ENCODE peak calls at places on chromosomes 13 and 19, in nine cellular contexts. One of them, this sample, is unnamed.

GRCh38 chr13:43664700-43665191 is 122.0 kb downstream of the ENOX1 start:
- DNase-seq in effector memory CD4-positive, alpha-beta T cell: no peak
- DNase-seq in tibial nerve: no peak
- DNase-seq in kidney tubule cell: peak; percentile 81
- DNase-seq in stimulated activated CD8-positive, alpha-beta memory T cell treated with anti-CD3 and anti-CD28 coated beads, Interleukin-4, amount 100 ng/mL, for 1 hour: no peak
- DNase-seq in RPMI8226: no peak
- DNase-seq in C1 segment of cervical spinal cord: no peak
- DNase-seq in activated CD4-positive, alpha-beta T cell treated with anti-CD3 and anti-CD28 coated beads, Interleukin-2, amount 50 U/mL, for 1 hour: no peak
- DNase-seq in left lobe of liver: no peak
- DNase-seq in this sample: peak; percentile 55

GRCh38 chr13:101053289-101053688 is 363.0 kb downstream of the NALCN start:
- DNase-seq in RPMI8226: no peak
- DNase-seq in C1 segment of cervical spinal cord: no peak
- DNase-seq in activated CD4-positive, alpha-beta T cell treated with anti-CD3 and anti-CD28 coated beads, Interleukin-2, amount 50 U/mL, for 1 hour: no peak
- DNase-seq in tibial nerve: no peak
- DNase-seq in effector memory CD4-positive, alpha-beta T cell: no peak
- DNase-seq in stimulated activated CD8-positive, alpha-beta memory T cell treated with anti-CD3 and anti-CD28 coated beads, Interleukin-4, amount 100 ng/mL, for 1 hour: no peak
- DNase-seq in left lobe of liver: no peak
- DNase-seq in kidney tubule cell: no peak
- DNase-seq in this sample: no peak

GRCh38 chr13:112928958-112929777 is 39.8 kb upstream of the MCF2L start:
- DNase-seq in C1 segment of cervical spinal cord: no peak
- DNase-seq in activated CD4-positive, alpha-beta T cell treated with anti-CD3 and anti-CD28 coated beads, Interleukin-2, amount 50 U/mL, for 1 hour: no peak
- DNase-seq in left lobe of liver: peak; percentile 89
- DNase-seq in tibial nerve: no peak
- DNase-seq in effector memory CD4-positive, alpha-beta T cell: no peak
- DNase-seq in kidney tubule cell: peak; percentile 42
- DNase-seq in stimulated activated CD8-positive, alpha-beta memory T cell treated with anti-CD3 and anti-CD28 coated beads, Interleukin-4, amount 100 ng/mL, for 1 hour: no peak
- DNase-seq in RPMI8226: peak; percentile 35
- DNase-seq in this sample: no peak

GRCh38 chr19:38606131-38606530 is 11.6 kb downstream of the MAP4K1 start:
- DNase-seq in C1 segment of cervical spinal cord: no peak
- DNase-seq in kidney tubule cell: no peak
- DNase-seq in stimulated activated CD8-positive, alpha-beta memory T cell treated with anti-CD3 and anti-CD28 coated beads, Interleukin-4, amount 100 ng/mL, for 1 hour: no peak
- DNase-seq in tibial nerve: no peak
- DNase-seq in left lobe of liver: no peak
- DNase-seq in RPMI8226: no peak
- DNase-seq in activated CD4-positive, alpha-beta T cell treated with anti-CD3 and anti-CD28 coated beads, Interleukin-2, amount 50 U/mL, for 1 hour: no peak
- DNase-seq in effector memory CD4-positive, alpha-beta T cell: no peak
- DNase-seq in this sample: no peak

GRCh38 chr13:30735025-30735967 is at the start of gene ALOX5AP:
- DNase-seq in stimulated activated CD8-positive, alpha-beta memory T cell treated with anti-CD3 and anti-CD28 coated beads, Interleukin-4, amount 100 ng/mL, for 1 hour: no peak
- DNase-seq in kidney tubule cell: no peak
- DNase-seq in left lobe of liver: no peak
- DNase-seq in C1 segment of cervical spinal cord: no peak
- DNase-seq in RPMI8226: peak; percentile 76
- DNase-seq in activated CD4-positive, alpha-beta T cell treated with anti-CD3 and anti-CD28 coated beads, Interleukin-2, amount 50 U/mL, for 1 hour: peak; percentile 27
- DNase-seq in tibial nerve: no peak
- DNase-seq in effector memory CD4-positive, alpha-beta T cell: no peak
- DNase-seq in this sample: no peak

GRCh38 chr13:47890146-47890814 is 110.8 kb downstream of the SUCLA2 start:
- DNase-seq in stimulated activated CD8-positive, alpha-beta memory T cell treated with anti-CD3 and anti-CD28 coated beads, Interleukin-4, amount 100 ng/mL, for 1 hour: no peak
- DNase-seq in tibial nerve: no peak
- DNase-seq in RPMI8226: no peak
- DNase-seq in kidney tubule cell: no peak
- DNase-seq in effector memory CD4-positive, alpha-beta T cell: no peak
- DNase-seq in left lobe of liver: no peak
- DNase-seq in activated CD4-positive, alpha-beta T cell treated with anti-CD3 and anti-CD28 coated beads, Interleukin-2, amount 50 U/mL, for 1 hour: no peak
- DNase-seq in C1 segment of cervical spinal cord: no peak
- DNase-seq in this sample: no peak

GRCh38 chr13:29516880-29517279 is 78.6 kb downstream of the SLC7A1 start:
- DNase-seq in C1 segment of cervical spinal cord: no peak
- DNase-seq in effector memory CD4-positive, alpha-beta T cell: no peak
- DNase-seq in stimulated activated CD8-positive, alpha-beta memory T cell treated with anti-CD3 and anti-CD28 coated beads, Interleukin-4, amount 100 ng/mL, for 1 hour: no peak
- DNase-seq in left lobe of liver: no peak
- DNase-seq in RPMI8226: no peak
- DNase-seq in kidney tubule cell: no peak
- DNase-seq in activated CD4-positive, alpha-beta T cell treated with anti-CD3 and anti-CD28 coated beads, Interleukin-2, amount 50 U/mL, for 1 hour: no peak
- DNase-seq in tibial nerve: no peak
- DNase-seq in this sample: no peak

GRCh38 chr19:15332311-15332996 is at the start of gene BRD4:
- DNase-seq in effector memory CD4-positive, alpha-beta T cell: peak; percentile 64
- DNase-seq in stimulated activated CD8-positive, alpha-beta memory T cell treated with anti-CD3 and anti-CD28 coated beads, Interleukin-4, amount 100 ng/mL, for 1 hour: peak; percentile 38
- DNase-seq in activated CD4-positive, alpha-beta T cell treated with anti-CD3 and anti-CD28 coated beads, Interleukin-2, amount 50 U/mL, for 1 hour: peak; percentile 71
- DNase-seq in kidney tubule cell: peak; percentile 77
- DNase-seq in left lobe of liver: peak; percentile 75
- DNase-seq in C1 segment of cervical spinal cord: peak; percentile 78
- DNase-seq in tibial nerve: peak; percentile 47
- DNase-seq in RPMI8226: peak; percentile 83
- DNase-seq in this sample: no peak

GRCh38 chr19:31152906-31153305 is 196.3 kb downstream of the TSHZ3 start:
- DNase-seq in tibial nerve: no peak
- DNase-seq in stimulated activated CD8-positive, alpha-beta memory T cell treated with anti-CD3 and anti-CD28 coated beads, Interleukin-4, amount 100 ng/mL, for 1 hour: no peak
- DNase-seq in kidney tubule cell: peak; percentile 25
- DNase-seq in left lobe of liver: no peak
- DNase-seq in activated CD4-positive, alpha-beta T cell treated with anti-CD3 and anti-CD28 coated beads, Interleukin-2, amount 50 U/mL, for 1 hour: no peak
- DNase-seq in effector memory CD4-positive, alpha-beta T cell: no peak
- DNase-seq in C1 segment of cervical spinal cord: no peak
- DNase-seq in RPMI8226: no peak
- DNase-seq in this sample: no peak

GRCh38 chr19:21022996-21023395 is 2.5 kb downstream of the ZNF430 start:
- DNase-seq in left lobe of liver: no peak
- DNase-seq in kidney tubule cell: peak; percentile 76
- DNase-seq in stimulated activated CD8-positive, alpha-beta memory T cell treated with anti-CD3 and anti-CD28 coated beads, Interleukin-4, amount 100 ng/mL, for 1 hour: no peak
- DNase-seq in RPMI8226: no peak
- DNase-seq in activated CD4-positive, alpha-beta T cell treated with anti-CD3 and anti-CD28 coated beads, Interleukin-2, amount 50 U/mL, for 1 hour: no peak
- DNase-seq in effector memory CD4-positive, alpha-beta T cell: no peak
- DNase-seq in tibial nerve: no peak
- DNase-seq in C1 segment of cervical spinal cord: no peak
- DNase-seq in this sample: peak; percentile 19

GRCh38 chr13:79194272-79194671 is 211.8 kb downstream of the RBM26 start:
- DNase-seq in C1 segment of cervical spinal cord: no peak
- DNase-seq in left lobe of liver: no peak
- DNase-seq in stimulated activated CD8-positive, alpha-beta memory T cell treated with anti-CD3 and anti-CD28 coated beads, Interleukin-4, amount 100 ng/mL, for 1 hour: no peak
- DNase-seq in RPMI8226: peak; percentile 58
- DNase-seq in effector memory CD4-positive, alpha-beta T cell: peak; percentile 5
- DNase-seq in kidney tubule cell: no peak
- DNase-seq in activated CD4-positive, alpha-beta T cell treated with anti-CD3 and anti-CD28 coated beads, Interleukin-2, amount 50 U/mL, for 1 hour: no peak
- DNase-seq in tibial nerve: no peak
- DNase-seq in this sample: no peak

GRCh38 chr19:41367848-41368301 is 3.9 kb upstream of the B9D2 start:
- DNase-seq in activated CD4-positive, alpha-beta T cell treated with anti-CD3 and anti-CD28 coated beads, Interleukin-2, amount 50 U/mL, for 1 hour: no peak
- DNase-seq in effector memory CD4-positive, alpha-beta T cell: no peak
- DNase-seq in left lobe of liver: no peak
- DNase-seq in stimulated activated CD8-positive, alpha-beta memory T cell treated with anti-CD3 and anti-CD28 coated beads, Interleukin-4, amount 100 ng/mL, for 1 hour: no peak
- DNase-seq in tibial nerve: no peak
- DNase-seq in C1 segment of cervical spinal cord: no peak
- DNase-seq in RPMI8226: no peak
- DNase-seq in kidney tubule cell: peak; percentile 94
- DNase-seq in this sample: peak; percentile 91

GRCh38 chr13:75533866-75534265 is 3.8 kb downstream of the COMMD6 start:
- DNase-seq in effector memory CD4-positive, alpha-beta T cell: no peak
- DNase-seq in kidney tubule cell: peak; percentile 61
- DNase-seq in activated CD4-positive, alpha-beta T cell treated with anti-CD3 and anti-CD28 coated beads, Interleukin-2, amount 50 U/mL, for 1 hour: no peak
- DNase-seq in left lobe of liver: no peak
- DNase-seq in tibial nerve: no peak
- DNase-seq in RPMI8226: no peak
- DNase-seq in stimulated activated CD8-positive, alpha-beta memory T cell treated with anti-CD3 and anti-CD28 coated beads, Interleukin-4, amount 100 ng/mL, for 1 hour: no peak
- DNase-seq in C1 segment of cervical spinal cord: no peak
- DNase-seq in this sample: no peak

GRCh38 chr19:45500918-45501729 is 2.9 kb downstream of the PPM1N start:
- DNase-seq in RPMI8226: no peak
- DNase-seq in tibial nerve: no peak
- DNase-seq in activated CD4-positive, alpha-beta T cell treated with anti-CD3 and anti-CD28 coated beads, Interleukin-2, amount 50 U/mL, for 1 hour: no peak
- DNase-seq in stimulated activated CD8-positive, alpha-beta memory T cell treated with anti-CD3 and anti-CD28 coated beads, Interleukin-4, amount 100 ng/mL, for 1 hour: no peak
- DNase-seq in effector memory CD4-positive, alpha-beta T cell: no peak
- DNase-seq in left lobe of liver: no peak
- DNase-seq in C1 segment of cervical spinal cord: no peak
- DNase-seq in kidney tubule cell: no peak
- DNase-seq in this sample: no peak

GRCh38 chr19:29528350-29528945 is 2.7 kb downstream of the VSTM2B start:
- DNase-seq in left lobe of liver: no peak
- DNase-seq in C1 segment of cervical spinal cord: peak; percentile 71
- DNase-seq in stimulated activated CD8-positive, alpha-beta memory T cell treated with anti-CD3 and anti-CD28 coated beads, Interleukin-4, amount 100 ng/mL, for 1 hour: no peak
- DNase-seq in effector memory CD4-positive, alpha-beta T cell: peak; percentile 3
- DNase-seq in tibial nerve: peak; percentile 39
- DNase-seq in kidney tubule cell: peak; percentile 73
- DNase-seq in RPMI8226: peak; percentile 75
- DNase-seq in activated CD4-positive, alpha-beta T cell treated with anti-CD3 and anti-CD28 coated beads, Interleukin-2, amount 50 U/mL, for 1 hour: peak; percentile 25
- DNase-seq in this sample: peak; percentile 5

GRCh38 chr13:97274782-97275252 is 52.7 kb downstream of the MBNL2 start:
- DNase-seq in tibial nerve: no peak
- DNase-seq in stimulated activated CD8-positive, alpha-beta memory T cell treated with anti-CD3 and anti-CD28 coated beads, Interleukin-4, amount 100 ng/mL, for 1 hour: no peak
- DNase-seq in kidney tubule cell: peak; percentile 77
- DNase-seq in effector memory CD4-positive, alpha-beta T cell: no peak
- DNase-seq in activated CD4-positive, alpha-beta T cell treated with anti-CD3 and anti-CD28 coated beads, Interleukin-2, amount 50 U/mL, for 1 hour: no peak
- DNase-seq in RPMI8226: no peak
- DNase-seq in C1 segment of cervical spinal cord: no peak
- DNase-seq in left lobe of liver: no peak
- DNase-seq in this sample: peak; percentile 73

GRCh38 chr19:13781547-13781946 is 7.3 kb downstream of the C19orf53 start:
- DNase-seq in RPMI8226: no peak
- DNase-seq in activated CD4-positive, alpha-beta T cell treated with anti-CD3 and anti-CD28 coated beads, Interleukin-2, amount 50 U/mL, for 1 hour: no peak
- DNase-seq in kidney tubule cell: peak; percentile 62
- DNase-seq in left lobe of liver: no peak
- DNase-seq in C1 segment of cervical spinal cord: no peak
- DNase-seq in effector memory CD4-positive, alpha-beta T cell: no peak
- DNase-seq in stimulated activated CD8-positive, alpha-beta memory T cell treated with anti-CD3 and anti-CD28 coated beads, Interleukin-4, amount 100 ng/mL, for 1 hour: no peak
- DNase-seq in tibial nerve: peak; percentile 75
- DNase-seq in this sample: no peak

GRCh38 chr13:65966991-65967451 is 1263.1 kb downstream of the PCDH9 start:
- DNase-seq in left lobe of liver: no peak
- DNase-seq in kidney tubule cell: peak; percentile 73
- DNase-seq in RPMI8226: peak; percentile 11
- DNase-seq in C1 segment of cervical spinal cord: no peak
- DNase-seq in stimulated activated CD8-positive, alpha-beta memory T cell treated with anti-CD3 and anti-CD28 coated beads, Interleukin-4, amount 100 ng/mL, for 1 hour: no peak
- DNase-seq in activated CD4-positive, alpha-beta T cell treated with anti-CD3 and anti-CD28 coated beads, Interleukin-2, amount 50 U/mL, for 1 hour: no peak
- DNase-seq in effector memory CD4-positive, alpha-beta T cell: no peak
- DNase-seq in tibial nerve: no peak
- DNase-seq in this sample: no peak

GRCh38 chr19:55699221-55699620 is 24.2 kb downstream of the EPN1 start:
- DNase-seq in tibial nerve: no peak
- DNase-seq in kidney tubule cell: no peak
- DNase-seq in C1 segment of cervical spinal cord: no peak
- DNase-seq in stimulated activated CD8-positive, alpha-beta memory T cell treated with anti-CD3 and anti-CD28 coated beads, Interleukin-4, amount 100 ng/mL, for 1 hour: no peak
- DNase-seq in RPMI8226: no peak
- DNase-seq in effector memory CD4-positive, alpha-beta T cell: no peak
- DNase-seq in left lobe of liver: peak; percentile 29
- DNase-seq in activated CD4-positive, alpha-beta T cell treated with anti-CD3 and anti-CD28 coated beads, Interleukin-2, amount 50 U/mL, for 1 hour: no peak
- DNase-seq in this sample: no peak

GRCh38 chr13:97091202-97091601 is 96.9 kb upstream of the OXGR1 start:
- DNase-seq in effector memory CD4-positive, alpha-beta T cell: no peak
- DNase-seq in tibial nerve: no peak
- DNase-seq in RPMI8226: no peak
- DNase-seq in C1 segment of cervical spinal cord: no peak
- DNase-seq in activated CD4-positive, alpha-beta T cell treated with anti-CD3 and anti-CD28 coated beads, Interleukin-2, amount 50 U/mL, for 1 hour: no peak
- DNase-seq in kidney tubule cell: no peak
- DNase-seq in left lobe of liver: no peak
- DNase-seq in stimulated activated CD8-positive, alpha-beta memory T cell treated with anti-CD3 and anti-CD28 coated beads, Interleukin-4, amount 100 ng/mL, for 1 hour: no peak
- DNase-seq in this sample: no peak

GRCh38 chr13:107545946-107546502 is 669.3 kb downstream of the LIG4 start:
- DNase-seq in kidney tubule cell: no peak
- DNase-seq in C1 segment of cervical spinal cord: no peak
- DNase-seq in RPMI8226: no peak
- DNase-seq in activated CD4-positive, alpha-beta T cell treated with anti-CD3 and anti-CD28 coated beads, Interleukin-2, amount 50 U/mL, for 1 hour: no peak
- DNase-seq in stimulated activated CD8-positive, alpha-beta memory T cell treated with anti-CD3 and anti-CD28 coated beads, Interleukin-4, amount 100 ng/mL, for 1 hour: no peak
- DNase-seq in effector memory CD4-positive, alpha-beta T cell: no peak
- DNase-seq in tibial nerve: no peak
- DNase-seq in left lobe of liver: no peak
- DNase-seq in this sample: no peak

GRCh38 chr13:72651196-72651595 is 76.2 kb downstream of the MZT1 start:
- DNase-seq in C1 segment of cervical spinal cord: no peak
- DNase-seq in kidney tubule cell: peak; percentile 13
- DNase-seq in left lobe of liver: no peak
- DNase-seq in RPMI8226: no peak
- DNase-seq in stimulated activated CD8-positive, alpha-beta memory T cell treated with anti-CD3 and anti-CD28 coated beads, Interleukin-4, amount 100 ng/mL, for 1 hour: no peak
- DNase-seq in tibial nerve: no peak
- DNase-seq in activated CD4-positive, alpha-beta T cell treated with anti-CD3 and anti-CD28 coated beads, Interleukin-2, amount 50 U/mL, for 1 hour: no peak
- DNase-seq in effector memory CD4-positive, alpha-beta T cell: no peak
- DNase-seq in this sample: no peak

GRCh38 chr19:53977429-53977990 is 13.9 kb upstream of the CACNG6 start:
- DNase-seq in stimulated activated CD8-positive, alpha-beta memory T cell treated with anti-CD3 and anti-CD28 coated beads, Interleukin-4, amount 100 ng/mL, for 1 hour: no peak
- DNase-seq in C1 segment of cervical spinal cord: peak; percentile 59
- DNase-seq in effector memory CD4-positive, alpha-beta T cell: peak; percentile 48
- DNase-seq in activated CD4-positive, alpha-beta T cell treated with anti-CD3 and anti-CD28 coated beads, Interleukin-2, amount 50 U/mL, for 1 hour: peak; percentile 62
- DNase-seq in RPMI8226: peak; percentile 82
- DNase-seq in left lobe of liver: peak; percentile 63
- DNase-seq in tibial nerve: peak; percentile 87
- DNase-seq in kidney tubule cell: peak; percentile 64
- DNase-seq in this sample: peak; percentile 37

GRCh38 chr19:15288146-15288963 is 44.0 kb downstream of the BRD4 start:
- DNase-seq in stimulated activated CD8-positive, alpha-beta memory T cell treated with anti-CD3 and anti-CD28 coated beads, Interleukin-4, amount 100 ng/mL, for 1 hour: no peak
- DNase-seq in left lobe of liver: no peak
- DNase-seq in activated CD4-positive, alpha-beta T cell treated with anti-CD3 and anti-CD28 coated beads, Interleukin-2, amount 50 U/mL, for 1 hour: no peak
- DNase-seq in effector memory CD4-positive, alpha-beta T cell: no peak
- DNase-seq in tibial nerve: no peak
- DNase-seq in kidney tubule cell: peak; percentile 61
- DNase-seq in C1 segment of cervical spinal cord: peak; percentile 75
- DNase-seq in RPMI8226: peak; percentile 88
- DNase-seq in this sample: no peak

GRCh38 chr13:50156140-50156539 is 140.9 kb downstream of the KCNRG start:
- DNase-seq in tibial nerve: no peak
- DNase-seq in activated CD4-positive, alpha-beta T cell treated with anti-CD3 and anti-CD28 coated beads, Interleukin-2, amount 50 U/mL, for 1 hour: no peak
- DNase-seq in stimulated activated CD8-positive, alpha-beta memory T cell treated with anti-CD3 and anti-CD28 coated beads, Interleukin-4, amount 100 ng/mL, for 1 hour: no peak
- DNase-seq in RPMI8226: no peak
- DNase-seq in kidney tubule cell: peak; percentile 51
- DNase-seq in C1 segment of cervical spinal cord: no peak
- DNase-seq in left lobe of liver: no peak
- DNase-seq in effector memory CD4-positive, alpha-beta T cell: no peak
- DNase-seq in this sample: peak; percentile 45

GRCh38 chr19:56301886-56302620 is 12.6 kb downstream of the ZSCAN5A start:
- DNase-seq in left lobe of liver: no peak
- DNase-seq in kidney tubule cell: no peak
- DNase-seq in C1 segment of cervical spinal cord: no peak
- DNase-seq in stimulated activated CD8-positive, alpha-beta memory T cell treated with anti-CD3 and anti-CD28 coated beads, Interleukin-4, amount 100 ng/mL, for 1 hour: no peak
- DNase-seq in tibial nerve: no peak
- DNase-seq in RPMI8226: no peak
- DNase-seq in effector memory CD4-positive, alpha-beta T cell: no peak
- DNase-seq in activated CD4-positive, alpha-beta T cell treated with anti-CD3 and anti-CD28 coated beads, Interleukin-2, amount 50 U/mL, for 1 hour: no peak
- DNase-seq in this sample: no peak

GRCh38 chr13:60511637-60512036 is 114.6 kb downstream of the TDRD3 start:
- DNase-seq in C1 segment of cervical spinal cord: no peak
- DNase-seq in RPMI8226: no peak
- DNase-seq in tibial nerve: no peak
- DNase-seq in stimulated activated CD8-positive, alpha-beta memory T cell treated with anti-CD3 and anti-CD28 coated beads, Interleukin-4, amount 100 ng/mL, for 1 hour: no peak
- DNase-seq in effector memory CD4-positive, alpha-beta T cell: no peak
- DNase-seq in activated CD4-positive, alpha-beta T cell treated with anti-CD3 and anti-CD28 coated beads, Interleukin-2, amount 50 U/mL, for 1 hour: no peak
- DNase-seq in kidney tubule cell: no peak
- DNase-seq in left lobe of liver: no peak
- DNase-seq in this sample: no peak

GRCh38 chr13:40644838-40645620 is 21.4 kb downstream of the FOXO1 start:
- DNase-seq in RPMI8226: no peak
- DNase-seq in stimulated activated CD8-positive, alpha-beta memory T cell treated with anti-CD3 and anti-CD28 coated beads, Interleukin-4, amount 100 ng/mL, for 1 hour: no peak
- DNase-seq in kidney tubule cell: peak; percentile 64
- DNase-seq in effector memory CD4-positive, alpha-beta T cell: no peak
- DNase-seq in C1 segment of cervical spinal cord: no peak
- DNase-seq in activated CD4-positive, alpha-beta T cell treated with anti-CD3 and anti-CD28 coated beads, Interleukin-2, amount 50 U/mL, for 1 hour: no peak
- DNase-seq in tibial nerve: no peak
- DNase-seq in left lobe of liver: no peak
- DNase-seq in this sample: no peak

GRCh38 chr13:39023316-39023715 is 14.6 kb downstream of the PROSER1 start:
- DNase-seq in effector memory CD4-positive, alpha-beta T cell: no peak
- DNase-seq in kidney tubule cell: no peak
- DNase-seq in C1 segment of cervical spinal cord: no peak
- DNase-seq in stimulated activated CD8-positive, alpha-beta memory T cell treated with anti-CD3 and anti-CD28 coated beads, Interleukin-4, amount 100 ng/mL, for 1 hour: no peak
- DNase-seq in activated CD4-positive, alpha-beta T cell treated with anti-CD3 and anti-CD28 coated beads, Interleukin-2, amount 50 U/mL, for 1 hour: no peak
- DNase-seq in tibial nerve: no peak
- DNase-seq in left lobe of liver: no peak
- DNase-seq in RPMI8226: no peak
- DNase-seq in this sample: no peak

GRCh38 chr13:110706570-110707378 is 858 bp upstream of the CARS2 start:
- DNase-seq in C1 segment of cervical spinal cord: no peak
- DNase-seq in activated CD4-positive, alpha-beta T cell treated with anti-CD3 and anti-CD28 coated beads, Interleukin-2, amount 50 U/mL, for 1 hour: no peak
- DNase-seq in tibial nerve: no peak
- DNase-seq in RPMI8226: no peak
- DNase-seq in stimulated activated CD8-positive, alpha-beta memory T cell treated with anti-CD3 and anti-CD28 coated beads, Interleukin-4, amount 100 ng/mL, for 1 hour: no peak
- DNase-seq in left lobe of liver: no peak
- DNase-seq in kidney tubule cell: no peak
- DNase-seq in effector memory CD4-positive, alpha-beta T cell: no peak
- DNase-seq in this sample: no peak

This sample was measured in GM04503.